ENCODE peak calls at places on chromosomes 4 and X, in seven cellular contexts. M is HTR-8/SVneo; I is stimulated activated CD4-positive, alpha-beta T cell treated with anti-CD3 and anti-CD28 coated beads, Interleukin-1b, Interleukin-23, amount 100 ng/mL, for 24 hours; S is HFF-Myc; L is MCF 10A; C is activated T-cell treated with anti-CD3 and anti-CD28 coated beads for 48 hours; W is NCI-H748 treated with DMSO at 0.1 percent for 48 hours. Y is an unnamed sample.
A peak's percentile ranks its signal among the peaks of the same experiment; 100 is the strongest.

GRCh38 chr4:71186566-71187398 is 152.0 kb upstream of the SLC4A4 start:
- DNase-seq in M (no peak), I (peak; percentile 8), S (no peak), L (no peak), C (peak; percentile 15), W (no peak), Y (no peak)

GRCh38 chrX:12236156-12236555 is 97.9 kb downstream of the FRMPD4 start:
- DNase-seq in M (no peak), I (no peak), S (no peak), L (no peak), C (no peak), W (no peak), Y (no peak)

GRCh38 chrX:54922547-54922946 is 1.9 kb downstream of the TRO start:
- DNase-seq in M (no peak), I (no peak), S (no peak), L (no peak), C (no peak), W (no peak), Y (no peak)

GRCh38 chrX:12955882-12956703 is 18.8 kb upstream of the TMSB4X start:
- DNase-seq in M (no peak), I (no peak), S (no peak), L (peak; percentile 85), C (no peak), W (no peak), Y (no peak)

GRCh38 chr4:15893967-15894366 is 44.6 kb downstream of the FGFBP1 start:
- DNase-seq in M (peak; percentile 68), I (no peak), S (peak; percentile 97), L (peak; percentile 97), C (no peak), W (no peak), Y (no peak)

GRCh38 chr4:10020871-10021676 is at the start of gene SLC2A9:
- DNase-seq in M (no peak), I (no peak), S (no peak), L (peak; percentile 88), C (no peak), W (no peak), Y (no peak)

GRCh38 chr4:146004730-146005129 is 66.1 kb upstream of the ZNF827 start:
- DNase-seq in M (no peak), I (no peak), S (no peak), L (no peak), C (no peak), W (no peak), Y (no peak)

GRCh38 chr4:140653718-140654515 is 85.2 kb upstream of the UCP1 start:
- DNase-seq in M (no peak), I (no peak), S (no peak), L (no peak), C (no peak), W (no peak), Y (no peak)

GRCh38 chr4:74189331-74190043 is 31.6 kb downstream of the MTHFD2L start:
- DNase-seq in M (peak; percentile 8), I (no peak), S (peak; percentile 36), L (peak; percentile 71), C (no peak), W (no peak), Y (peak; percentile 52)

GRCh38 chr4:47349323-47349722 is 114.2 kb downstream of the COMMD8 start:
- DNase-seq in M (peak; percentile 21), I (no peak), S (no peak), L (no peak), C (no peak), W (no peak), Y (no peak)

GRCh38 chr4:137463377-137464003 is 68.8 kb downstream of the PCDH18 start:
- DNase-seq in M (no peak), I (no peak), S (no peak), L (no peak), C (no peak), W (no peak), Y (no peak)

GRCh38 chr4:88188738-88189417 is 30.4 kb upstream of the ABCG2 start:
- DNase-seq in M (no peak), I (no peak), S (no peak), L (no peak), C (no peak), W (no peak), Y (no peak)